ENCODE peak calls at places on chromosomes 12 and 14, in four cellular contexts. O is HCT116, V is PC-3, D is GM23248. C is an unnamed sample.

GRCh38 chr12:14216405-14217294 is 148.8 kb upstream of the ATF7IP start:
- DNase-seq in D (peak), V (peak), O (no peak), C (peak)

GRCh38 chr12:50579757-50580267 is 75.0 kb downstream of the DIP2B start:
- DNase-seq in V (peak), D (peak), O (no peak), C (no peak)

GRCh38 chr12:28507055-28507454 is 316.8 kb downstream of the CCDC91 start:
- DNase-seq in O (no peak), V (no peak), D (peak), C (no peak)

GRCh38 chr12:59787610-59788009 is 191.8 kb downstream of the SLC16A7 start:
- DNase-seq in D (no peak), O (no peak), V (no peak), C (no peak)

GRCh38 chr12:3097186-3097804 is 20.1 kb downstream of the TSPAN9 start:
- DNase-seq in O (no peak), V (no peak), D (no peak), C (no peak)

GRCh38 chr14:30961330-30961729 is 64.1 kb upstream of the AP4S1 start:
- DNase-seq in O (no peak), V (no peak), D (no peak), C (no peak)

GRCh38 chr12:66735275-66735674 is 56.4 kb upstream of the GRIP1 start:
- DNase-seq in O (no peak), V (peak), D (no peak), C (no peak)

GRCh38 chr14:42172304-42172703 is 565.6 kb downstream of the LRFN5 start:
- DNase-seq in O (no peak), D (no peak), V (no peak), C (no peak)

GRCh38 chr14:104134061-104134965 is 4.1 kb upstream of the KIF26A start:
- DNase-seq in O (no peak), V (no peak), D (no peak), C (peak)

GRCh38 chr12:71763682-71764379 is 9.2 kb downstream of the RAB21 start:
- DNase-seq in O (no peak), D (peak), V (no peak), C (no peak)

GRCh38 chr12:111438501-111438900 is 32.8 kb downstream of the SH2B3 start:
- DNase-seq in V (peak), O (no peak), D (peak), C (no peak)

GRCh38 chr14:87566986-87567385 is 426.0 kb downstream of the GALC start:
- DNase-seq in D (peak), O (no peak), V (no peak), C (peak)

GRCh38 chr12:107760207-107760816 is 625 bp downstream of the PRDM4 start:
- DNase-seq in D (peak), V (peak), O (no peak), C (peak)

GRCh38 chr14:91870001-91870400 is 2.7 kb upstream of the TC2N start:
- DNase-seq in O (no peak), D (no peak), V (peak), C (no peak)

GRCh38 chr14:58298880-58299664 is 717 bp downstream of the ARID4A start:
- DNase-seq in V (no peak), O (no peak), D (peak), C (peak)

GRCh38 chr12:132170094-132170636 is 25.9 kb downstream of the NOC4L start:
- DNase-seq in D (peak), V (peak), O (no peak), C (peak)

GRCh38 chr14:55482936-55483605 is 42.7 kb upstream of the TBPL2 start:
- DNase-seq in V (peak), O (no peak), D (peak), C (no peak)

GRCh38 chr14:24895243-24895583 is 154.7 kb downstream of the STXBP6 start:
- DNase-seq in D (no peak), V (no peak), O (no peak), C (no peak)

GRCh38 chr14:50594577-50595316 is 34.8 kb downstream of the ATL1 start:
- DNase-seq in D (no peak), V (no peak), O (no peak), C (no peak)

GRCh38 chr12:91813701-91814100 is 331.9 kb downstream of the BTG1 start:
- DNase-seq in V (peak), D (peak), O (no peak), C (no peak)

GRCh38 chr12:85831327-85831990 is 4.8 kb downstream of the RASSF9 start:
- DNase-seq in D (no peak), O (no peak), V (no peak), C (no peak)

GRCh38 chr12:115660211-115660805 is 617.2 kb downstream of the MED13L start:
- DNase-seq in V (peak), O (no peak), D (peak), C (no peak)

GRCh38 chr12:105659355-105660075 is 329.0 kb downstream of the C12orf75 start:
- DNase-seq in O (no peak), D (no peak), V (peak), C (no peak)

GRCh38 chr12:46187023-46187422 is 81.8 kb downstream of the SLC38A1 start:
- DNase-seq in V (peak), D (peak), O (no peak), C (peak)

GRCh38 chr12:50637870-50638481 is 125.9 kb upstream of the ATF1 start:
- DNase-seq in D (peak), V (peak), O (no peak), C (peak)

GRCh38 chr12:8156845-8157244 is at the start of gene ZNF705A:
- DNase-seq in D (peak), O (no peak), V (peak), C (peak)

GRCh38 chr12:5650804-5651461 is 219.0 kb downstream of the NTF3 start:
- DNase-seq in D (no peak), V (no peak), O (no peak), C (no peak)

GRCh38 chr12:99154264-99154982 is 493.1 kb upstream of the GARIN6 start:
- DNase-seq in D (no peak), O (no peak), V (no peak), C (peak)

GRCh38 chr14:103108749-103109207 is 14.3 kb downstream of the EXOC3L4 start:
- DNase-seq in V (no peak), D (peak), O (no peak), C (no peak)

GRCh38 chr12:58919271-58920101 is 818 bp downstream of the LRIG3 start:
- DNase-seq in V (peak), D (peak), O (no peak), C (peak)

GRCh38 chr12:111506260-111506659 is 92.9 kb downstream of the ATXN2 start:
- DNase-seq in V (no peak), O (no peak), D (no peak), C (no peak)

GRCh38 chr14:72926292-72927028 is at the start of gene DCAF4:
- DNase-seq in D (peak), O (peak), V (peak), C (peak)

GRCh38 chr12:104925501-104925900 is 32.6 kb downstream of the SLC41A2 start:
- DNase-seq in V (no peak), D (no peak), O (no peak), C (no peak)

GRCh38 chr12:162467-163307 is 51.3 kb downstream of the SLC6A12 start:
- DNase-seq in V (no peak), O (no peak), D (no peak), C (peak)

GRCh38 chr14:69749956-69750355 is 17.0 kb upstream of the SRSF5 start:
- DNase-seq in D (no peak), O (no peak), V (no peak), C (no peak)

GRCh38 chr14:41047763-41048162 is 558.9 kb upstream of the LRFN5 start:
- DNase-seq in O (no peak), D (no peak), V (no peak), C (no peak)

GRCh38 chr12:79732647-79733046 is 41.9 kb upstream of the PAWR start:
- DNase-seq in D (no peak), V (no peak), O (no peak), C (no peak)

GRCh38 chr12:79737875-79738718 is 47.3 kb upstream of the PAWR start:
- DNase-seq in V (peak), D (peak), O (peak), C (peak)
- TF ChIP-seq EZH2 in V (no peak), D (no peak), O (no peak), C (no peak)

GRCh38 chr12:13044002-13044858 is at the start of gene FAM234B:
- DNase-seq in V (peak), O (peak), D (peak), C (peak)
- TF ChIP-seq EZH2 in V (no peak), O (no peak), D (no peak), C (no peak)

GRCh38 chr12:113469224-113469652 is 2.4 kb downstream of the LHX5 start:
- DNase-seq in V (no peak), D (no peak), O (no peak), C (no peak)

GRCh38 chr12:113467154-113467513 is 4.5 kb downstream of the LHX5 start:
- DNase-seq in O (no peak), V (no peak), D (no peak), C (no peak)

GRCh38 chr12:113468365-113469223 is 3.1 kb downstream of the LHX5 start:
- DNase-seq in V (no peak), O (no peak), D (no peak), C (no peak)

GRCh38 chr12:113466770-113467153 is 4.9 kb downstream of the LHX5 start:
- DNase-seq in V (no peak), O (no peak), D (no peak), C (no peak)

DNA sequence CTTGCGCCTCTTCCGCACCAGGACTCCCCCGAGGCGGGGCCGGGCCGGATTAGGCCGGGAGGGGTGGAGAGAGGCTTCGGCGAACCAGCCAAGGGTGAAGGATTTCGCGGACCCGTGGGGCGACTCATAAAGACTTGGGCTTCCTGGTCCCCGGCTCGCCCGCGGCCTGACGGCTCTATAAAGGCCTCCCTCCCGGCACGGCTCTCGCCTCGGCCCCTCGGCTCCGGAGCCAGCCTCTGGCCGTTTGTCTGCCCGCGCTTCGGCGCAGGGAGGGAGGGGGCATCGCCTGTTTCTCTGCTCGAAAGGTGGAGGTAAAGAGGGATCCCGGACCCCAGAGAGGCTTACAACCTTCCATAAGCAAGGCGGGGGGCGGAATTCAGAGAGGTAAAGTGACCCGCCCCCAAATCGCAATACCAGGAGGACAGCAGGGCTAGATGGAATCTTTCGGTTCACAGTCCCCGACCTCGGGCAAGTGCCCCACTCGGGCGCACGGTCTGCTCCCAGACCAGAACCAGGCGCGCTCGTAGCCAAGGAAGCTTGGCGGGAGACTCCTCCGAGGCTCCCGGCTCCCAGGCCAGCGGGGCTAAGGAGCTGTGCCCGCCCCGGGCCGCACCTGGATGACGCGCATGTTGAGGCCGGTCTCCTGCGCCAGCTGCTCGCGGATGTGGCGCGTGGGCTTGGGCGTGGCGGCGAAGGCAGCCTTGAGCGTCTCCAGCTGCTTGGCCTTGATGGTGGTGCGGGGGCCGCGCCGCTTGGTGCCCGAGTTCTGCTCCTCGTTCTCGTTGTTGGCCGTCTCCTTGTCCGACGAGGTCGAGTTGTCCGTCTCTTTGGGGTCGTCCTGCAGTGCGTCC is 3.9 kb downstream of the LHX5 start:
- DNase-seq in O (no peak), V (peak), D (no peak), C (no peak)
- TF ChIP-seq EZH2 in O (no peak), V (peak), D (peak), C (peak)

GRCh38 chr12:114403690-114404450 is 2.1 kb downstream of the TBX5 start:
- DNase-seq in O (no peak), V (no peak), D (peak), C (no peak)
- TF ChIP-seq EZH2 in O (no peak), V (no peak), D (no peak), C (no peak)

GRCh38 chr14:61280526-61281185 is 482 bp downstream of the TMEM30B start:
- DNase-seq in O (no peak), D (peak), V (peak), C (peak)

GRCh38 chr14:61282746-61283145 is 1.6 kb upstream of the TMEM30B start:
- DNase-seq in D (peak), O (no peak), V (peak), C (no peak)

GRCh38 chr14:61280092-61280525 is 1.0 kb downstream of the TMEM30B start:
- DNase-seq in D (no peak), O (no peak), V (peak), C (no peak)

GRCh38 chr14:61281911-61282310 is 773 bp upstream of the TMEM30B start:
- DNase-seq in D (peak), V (no peak), O (no peak), C (no peak)

DNA sequence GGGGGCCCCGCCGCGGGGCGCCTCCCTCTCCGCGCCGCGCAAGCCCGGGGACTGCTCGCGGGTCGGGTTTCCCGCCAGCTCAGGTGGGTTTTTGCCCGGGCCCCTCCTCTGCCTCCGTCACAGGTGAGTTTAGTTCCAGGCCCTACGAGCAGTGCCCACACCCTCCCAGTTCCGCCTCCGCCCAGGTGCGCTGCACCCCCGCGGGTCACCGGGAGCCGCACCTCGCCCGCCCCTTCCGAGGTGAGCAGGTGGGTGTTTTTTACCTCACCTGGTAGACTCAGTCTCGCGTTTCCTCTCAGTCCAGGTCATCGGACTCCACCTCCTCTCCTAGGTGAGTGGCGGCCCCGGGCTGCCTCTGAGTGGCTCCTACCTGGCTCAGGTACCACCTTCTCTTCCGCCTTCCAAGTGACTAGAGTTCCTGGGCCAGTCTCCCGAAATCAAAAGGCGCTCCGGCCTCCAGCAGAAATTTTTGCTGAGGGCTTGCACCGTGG is at the start of gene TMEM30B:
- DNase-seq in O (no peak), D (no peak), V (peak), C (no peak)
- TF ChIP-seq EZH2 in O (no peak), D (no peak), V (no peak), C (no peak)

GRCh38 chr12:122080149-122081107 is 1.9 kb downstream of the MLXIP start:
- DNase-seq in D (peak), V (peak), O (no peak), C (no peak)
- TF ChIP-seq EZH2 in D (no peak), V (no peak), O (no peak), C (no peak)

DNA sequence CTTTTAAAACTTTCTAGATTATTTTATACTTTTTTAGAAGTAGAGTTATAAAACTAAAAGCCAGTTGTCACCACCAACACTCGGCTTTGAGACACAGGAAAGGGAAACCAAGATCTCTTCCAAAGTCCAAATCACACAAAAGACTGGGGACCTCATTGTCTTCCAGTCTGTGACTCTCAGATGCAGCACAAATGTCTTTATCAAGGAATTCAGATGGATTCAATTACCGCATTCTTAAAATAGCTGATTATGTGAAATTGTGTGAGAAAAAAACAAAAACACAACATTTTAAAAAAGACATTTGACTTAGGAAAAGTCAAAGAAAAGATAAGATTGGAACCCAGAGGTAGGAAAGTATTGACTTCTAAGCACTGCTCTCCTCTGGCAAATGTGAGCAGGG is 3.5 kb upstream of the SIX6 start:
- DNase-seq in O (no peak), V (no peak), D (no peak), C (no peak)
- TF ChIP-seq EZH2 in O (no peak), V (no peak), D (no peak), C (no peak)

DNA sequence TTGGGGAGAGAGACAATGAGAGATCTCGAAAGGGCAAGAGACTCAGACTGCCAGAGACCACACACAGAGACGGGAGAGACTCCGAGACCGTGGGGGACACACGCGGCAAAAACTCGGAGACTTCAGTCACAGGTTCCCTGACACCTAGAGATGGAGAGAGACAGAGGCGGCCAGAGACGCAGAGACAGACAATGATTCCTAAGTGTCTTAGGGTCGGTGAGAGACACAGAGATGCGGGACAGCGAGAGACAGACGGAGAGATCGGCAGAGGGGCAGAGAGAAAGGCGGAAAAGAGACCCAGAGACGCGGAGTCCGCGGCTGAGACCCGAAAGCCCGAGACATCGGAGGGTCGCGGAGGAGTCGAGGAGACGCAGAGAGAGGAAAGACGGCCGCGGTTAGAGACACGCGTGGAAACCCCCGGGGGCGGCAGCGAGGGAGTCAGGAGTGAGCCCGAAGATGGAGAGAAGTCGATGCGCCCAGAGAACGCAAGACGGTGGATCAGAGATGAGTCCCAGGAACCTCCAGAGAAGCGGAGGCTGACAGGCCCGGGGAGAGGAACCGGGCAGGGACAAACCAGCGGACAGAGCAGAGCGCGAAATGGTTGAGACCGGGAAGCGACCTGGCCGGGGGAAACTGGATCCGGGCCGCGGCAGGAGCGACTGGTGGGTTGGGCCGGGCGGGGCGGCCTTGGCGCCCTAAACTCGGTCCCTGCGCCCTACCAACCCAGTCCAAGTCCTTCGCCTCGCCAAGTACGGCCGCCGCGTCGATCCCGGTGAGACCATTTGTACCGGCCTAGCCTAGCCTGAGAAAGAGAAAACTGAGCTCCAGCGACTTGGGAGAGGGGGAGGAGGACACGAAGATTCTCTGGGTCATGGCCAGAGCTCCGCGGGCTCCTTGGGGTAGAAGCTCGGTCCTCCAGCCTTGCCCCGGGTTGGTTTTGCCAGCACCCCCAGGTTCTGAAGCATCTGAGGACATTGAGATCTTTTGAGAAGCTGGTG is 7.6 kb downstream of the LHX5 start:
- DNase-seq in V (peak), O (no peak), D (peak), C (no peak)
- TF ChIP-seq EZH2 in V (no peak), O (no peak), D (peak), C (peak)

DNA sequence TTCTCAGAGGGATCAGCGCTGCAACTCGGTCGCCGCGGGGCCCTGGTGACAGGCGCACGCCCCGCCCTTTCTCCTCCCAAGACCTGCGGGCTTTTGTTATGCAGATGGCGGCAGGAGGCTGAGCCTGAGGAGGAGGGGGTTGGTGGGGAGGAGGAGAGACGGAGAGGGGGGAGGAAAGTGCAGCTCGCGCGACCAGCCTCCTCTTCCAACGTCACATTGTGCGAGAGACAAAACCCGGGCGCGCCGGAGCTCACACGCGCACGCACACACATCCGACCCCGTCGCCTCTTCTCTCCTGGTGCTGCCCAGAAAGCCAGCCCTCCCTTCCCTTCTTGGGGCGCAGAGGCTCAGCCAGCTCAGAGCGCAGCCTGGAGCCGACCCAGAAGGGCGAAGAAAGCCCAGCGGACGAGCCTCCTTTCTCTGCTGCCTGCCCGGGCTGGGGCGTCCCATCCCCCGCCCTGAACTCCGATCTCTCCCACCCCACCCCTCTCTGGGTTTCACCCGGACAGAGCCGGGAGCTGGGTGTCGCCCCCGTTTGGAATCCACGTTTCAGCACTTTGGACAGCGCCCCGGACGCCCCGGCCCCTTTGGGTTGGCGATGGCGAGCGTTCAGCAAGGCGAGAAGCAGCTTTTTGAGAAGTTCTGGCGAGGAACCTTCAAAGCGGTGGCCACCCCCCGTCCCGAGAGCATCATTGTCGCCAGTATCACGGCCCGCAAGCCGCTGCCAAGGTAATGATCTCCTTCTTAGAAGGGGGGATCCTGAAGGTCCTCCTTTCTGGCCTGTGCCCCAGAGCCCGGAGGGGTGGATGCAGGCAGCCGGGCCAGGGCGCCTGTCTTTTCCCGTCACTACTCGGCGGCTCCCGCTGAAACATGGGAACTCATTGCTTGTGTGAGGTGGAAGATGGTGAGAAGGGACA is at the start of gene SRRM4:
- DNase-seq in D (peak), O (no peak), V (no peak), C (peak)
- TF ChIP-seq EZH2 in D (no peak), O (no peak), V (no peak), C (no peak)